ENCODE peak calls at places on chromosomes 6 and 20, in ten cellular contexts. L, J, X, A, V, K, P, Y, R and H are unnamed samples. For H3K9me2, the result is how much of the 10 kb centered on the place peaks cover.

GRCh38 chr6:1286972-1287600 is 24.8 kb upstream of the FOXQ1 start:
- DNase-seq in J (peak), P (no peak), A (peak), K (no peak), V (peak), R (no peak), X (no peak), L (peak), Y (peak), H (no peak)

GRCh38 chr6:99353126-99353525 is 3.7 kb upstream of the FAXC start:
- DNase-seq in Y (no peak), K (no peak), J (no peak), R (no peak), X (peak), A (peak), P (no peak), V (peak), L (no peak), H (no peak)

GRCh38 chr6:27748662-27749061 is 163.5 kb downstream of the OR2B2 start:
- DNase-seq in R (no peak), K (no peak), L (no peak), Y (no peak), V (no peak), A (no peak), X (no peak), P (no peak), J (no peak), H (no peak)

GRCh38 chr6:25717856-25718740 is 36.4 kb upstream of the SLC17A4 start:
- DNase-seq in J (peak), R (peak), A (peak), K (peak), V (peak), X (peak), Y (peak), P (peak), L (no peak), H (peak)

GRCh38 chr6:137494967-137495595 is 887 bp upstream of the OLIG3 start:
- DNase-seq in A (no peak), K (no peak), R (no peak), X (peak), P (no peak), L (no peak), V (no peak), J (no peak), Y (no peak), H (no peak)

GRCh38 chr20:2010533-2010932 is 16.7 kb upstream of the PDYN start:
- DNase-seq in X (no peak), L (no peak), R (no peak), Y (no peak), A (no peak), P (no peak), J (no peak), K (no peak), V (no peak), H (no peak)

GRCh38 chr20:4949833-4950178 is 51.5 kb downstream of the SLC23A2 start:
- DNase-seq in X (peak), Y (peak), A (peak), J (no peak), R (peak), L (no peak), K (peak), V (peak), P (peak), H (peak)

GRCh38 chr6:165574770-165575549 is 88.1 kb downstream of the PDE10A start:
- DNase-seq in X (no peak), Y (peak), A (no peak), R (no peak), P (no peak), K (no peak), J (peak), L (peak), V (no peak), H (no peak)

GRCh38 chr6:84546427-84546914 is 217.9 kb downstream of the TBX18 start:
- DNase-seq in Y (no peak), J (no peak), P (peak), L (no peak), X (no peak), A (peak), R (no peak), V (no peak), K (no peak), H (no peak)

GRCh38 chr6:33636655-33637054 is 15.5 kb downstream of the ITPR3 start:
- DNase-seq in R (no peak), V (no peak), Y (no peak), P (no peak), X (no peak), L (no peak), J (no peak), K (no peak), A (no peak), H (no peak)

GRCh38 chr6:530425-530824 is 126.5 kb downstream of the HUS1B start:
- DNase-seq in A (no peak), K (no peak), V (no peak), L (no peak), R (no peak), Y (no peak), J (no peak), P (no peak), X (no peak), H (peak)

GRCh38 chr20:19710336-19710721 is 47.7 kb upstream of the RIN2 start:
- DNase-seq in P (no peak), V (peak), R (no peak), X (no peak), K (no peak), L (no peak), A (no peak), J (no peak), Y (no peak), H (no peak)

GRCh38 chr20:20192366-20192765 is 140.0 kb downstream of the CFAP61 start:
- DNase-seq in A (no peak), J (no peak), Y (no peak), V (no peak), R (no peak), K (no peak), P (no peak), X (no peak), L (no peak), H (no peak)

DNA sequence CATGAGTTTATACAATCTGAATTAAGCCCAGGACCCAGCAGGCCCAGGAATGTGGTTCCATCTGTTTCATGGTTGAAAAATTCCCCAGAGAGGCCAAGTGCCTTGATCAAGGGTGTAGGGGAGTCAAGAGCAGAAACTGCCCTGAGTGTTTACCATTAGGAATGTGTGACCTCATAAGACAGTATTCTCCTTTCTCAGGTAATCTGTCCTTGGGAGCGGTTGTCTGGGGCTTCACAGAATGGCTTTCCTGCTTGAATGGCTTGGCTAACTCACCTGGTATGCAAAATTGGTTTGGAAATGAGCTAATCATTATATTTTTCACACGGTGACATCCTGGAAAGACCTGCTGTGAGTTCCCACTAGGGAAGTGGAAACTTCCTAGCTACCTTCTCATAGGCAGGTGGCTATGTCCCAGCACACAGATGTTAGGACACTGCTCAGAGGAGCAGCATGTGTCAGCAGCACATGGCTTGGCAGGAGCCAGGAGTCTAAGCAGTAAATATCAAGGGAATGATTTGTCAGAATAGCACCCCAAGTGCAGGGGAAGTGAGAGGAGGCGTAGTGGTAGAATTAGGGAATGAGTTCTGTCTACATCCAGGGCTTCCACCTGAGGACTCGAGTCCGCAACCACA is 17.7 kb downstream of the CLIC5 start:
- DNase-seq in Y (no peak), R (no peak), K (no peak), V (peak), P (no peak), X (no peak), J (no peak), L (no peak), A (no peak), H (no peak)
- H3K9me2 ChIP-seq in Y (under half), R (under half), K (under half), V (under half), P (under half), X (under half), J (under half), L (under half), A (under half), H (under half)

DNA sequence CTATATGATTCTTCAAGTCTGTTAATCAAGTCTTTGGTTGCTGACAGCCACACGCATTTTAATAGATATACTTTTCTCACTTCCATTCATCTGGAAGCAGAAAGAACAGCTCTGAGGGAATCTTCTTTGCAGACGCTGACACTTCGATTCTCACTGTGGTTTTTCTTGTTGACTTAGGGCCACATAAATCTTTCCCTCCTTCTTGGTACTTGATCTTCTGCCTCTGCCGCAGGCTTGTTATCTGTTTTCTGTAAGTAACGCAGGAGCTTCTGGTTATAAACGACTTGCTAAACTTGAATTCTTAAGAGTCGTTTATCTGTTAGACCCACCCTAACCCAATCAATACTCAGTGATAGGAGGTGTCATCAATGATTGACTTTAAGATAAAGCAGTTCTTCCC is 268.8 kb upstream of the SULF2 start:
- DNase-seq in V (no peak), L (no peak), R (no peak), X (no peak), K (no peak), P (no peak), Y (no peak), A (no peak), J (no peak), H (no peak)
- H3K9me2 ChIP-seq in V (under half), L (under half), R (under half), X (under half), K (under half), P (under half), Y (under half), A (under half), J (under half), H (under half)

DNA sequence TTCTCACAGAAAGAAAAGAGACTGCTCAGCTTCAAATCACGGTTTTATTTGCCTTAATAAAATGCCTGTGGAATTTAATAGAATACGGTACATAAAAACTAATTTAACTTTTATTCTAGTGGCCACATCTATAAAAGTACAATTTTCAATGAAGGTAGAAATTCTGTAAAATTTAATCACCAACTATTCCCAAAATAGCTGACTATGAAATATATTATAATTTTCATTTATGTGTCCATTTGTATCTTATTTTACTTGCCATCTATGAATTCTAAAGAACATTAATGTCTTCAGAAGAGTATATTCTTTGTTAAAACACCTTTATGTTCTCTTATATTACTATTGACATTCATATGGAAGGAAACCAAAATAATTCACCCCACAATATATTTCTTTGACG is 192.6 kb downstream of the BTBD3 start:
- DNase-seq in J (no peak), P (no peak), L (no peak), K (no peak), R (no peak), X (no peak), Y (no peak), A (no peak), V (no peak), H (no peak)
- H3K9me2 ChIP-seq in J (under half), P (under half), L (under half), K (under half), R (under half), X (under half), Y (under half), A (under half), V (under half), H (under half)

GRCh38 chr6:109701774-109702173 is 10.7 kb downstream of the FIG4 start:
- DNase-seq in L (no peak), V (no peak), J (no peak), X (no peak), P (no peak), A (no peak), K (no peak), Y (no peak), R (no peak), H (no peak)
- H3K9me2 ChIP-seq in L (under half), V (under half), J (under half), X (under half), P (under half), A (under half), K (under half), Y (under half), R (under half), H (under half)

DNA sequence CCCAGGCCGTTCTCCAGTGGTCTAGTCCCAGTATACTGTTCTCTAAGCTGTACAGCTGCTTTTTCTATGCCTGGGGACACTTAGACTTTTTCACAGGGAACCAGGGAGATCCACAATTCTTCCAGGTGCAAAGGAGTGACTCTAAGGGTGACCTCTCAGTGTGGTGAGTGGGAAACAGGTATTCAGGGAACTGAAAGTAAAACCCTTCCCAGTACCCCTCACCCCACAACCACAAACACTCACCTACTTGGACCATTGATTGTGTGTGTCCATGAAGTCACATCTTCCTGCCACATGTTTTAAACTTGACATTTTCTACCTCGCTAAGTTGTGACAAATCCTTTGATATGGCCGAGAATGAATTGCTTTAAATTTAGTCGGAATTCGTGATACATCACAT is 183.6 kb downstream of the CLIC5 start:
- DNase-seq in P (no peak), V (no peak), Y (no peak), X (no peak), A (no peak), J (no peak), R (no peak), L (no peak), K (no peak), H (no peak)
- H3K9me2 ChIP-seq in P (under half), V (under half), Y (under half), X (under half), A (under half), J (under half), R (under half), L (under half), K (under half), H (under half)

GRCh38 chr6:78502386-78502887 is 364.9 kb upstream of the IRAK1BP1 start:
- DNase-seq in Y (no peak), P (no peak), R (no peak), J (no peak), L (no peak), A (no peak), K (no peak), V (no peak), X (peak), H (no peak)
- H3K9me2 ChIP-seq in Y (under half), P (under half), R (under half), J (under half), L (under half), A (under half), K (under half), V (under half), X (under half), H (under half)

DNA sequence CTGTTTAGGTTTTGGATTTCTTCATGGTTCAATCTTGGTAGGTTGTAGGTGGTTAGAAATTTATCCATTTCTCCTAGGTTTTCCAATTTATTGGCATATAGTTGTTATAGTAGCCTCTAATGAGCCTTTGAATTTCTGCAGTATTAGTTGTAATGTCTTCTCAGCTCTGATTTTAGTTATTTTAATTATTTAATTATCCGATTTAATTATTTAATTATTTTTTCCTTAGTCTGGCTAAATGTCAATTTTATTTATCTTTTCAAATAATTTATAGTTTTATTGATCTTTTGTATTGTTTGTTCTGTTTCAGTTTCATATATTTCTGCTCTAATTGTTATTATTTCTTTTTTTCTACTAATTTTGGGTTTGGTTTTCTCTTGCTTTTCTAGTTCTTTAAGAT is 28.1 kb upstream of the SOX4 start:
- DNase-seq in A (no peak), X (no peak), V (no peak), K (no peak), J (no peak), P (no peak), R (no peak), L (no peak), Y (no peak), H (no peak)
- H3K9me2 ChIP-seq in A (under half), X (under half), V (under half), K (under half), J (under half), P (under half), R (under half), L (under half), Y (under half), H (under half)

GRCh38 chr20:10603378-10603777 is 70.4 kb downstream of the JAG1 start:
- DNase-seq in R (no peak), P (no peak), K (no peak), L (no peak), Y (no peak), J (no peak), X (no peak), A (no peak), V (no peak), H (no peak)
- H3K9me2 ChIP-seq in R (under half), P (under half), K (under half), L (under half), Y (under half), J (under half), X (under half), A (under half), V (under half), H (under half)

GRCh38 chr6:9360881-9361280 is 925.5 kb upstream of the SLC35B3 start:
- DNase-seq in P (no peak), K (no peak), L (no peak), Y (peak), X (no peak), A (peak), J (no peak), R (no peak), V (no peak), H (no peak)
- H3K9me2 ChIP-seq in P (under half), K (under half), L (under half), Y (under half), X (under half), A (under half), J (under half), R (under half), V (under half), H (under half)